ENCODE peak calls at places on chromosomes 11 and 22, in four cellular contexts. One of them, this sample, is unnamed.

GRCh38 chr11:44178381-44178780 is 82.9 kb downstream of the EXT2 start:
- DNase-seq in activated naive CD4-positive, alpha-beta T cell treated with anti-CD3 and anti-CD28 coated beads, Interleukin-2, amount 10 ng/mL, durations not matched to agents 7 days and 5 days: no peak
- DNase-seq in activated naive CD8-positive, alpha-beta T cell treated with anti-CD3 and anti-CD28 coated beads for 36 hours: no peak
- DNase-seq in NCI-H1092 treated with DMSO at 0.1 percent for 48 hours: no peak
- DNase-seq in this sample: no peak

GRCh38 chr11:96016978-96017502 is 93.1 kb upstream of the MTMR2 start:
- DNase-seq in NCI-H1092 treated with DMSO at 0.1 percent for 48 hours: no peak
- DNase-seq in activated naive CD8-positive, alpha-beta T cell treated with anti-CD3 and anti-CD28 coated beads for 36 hours: no peak
- DNase-seq in activated naive CD4-positive, alpha-beta T cell treated with anti-CD3 and anti-CD28 coated beads, Interleukin-2, amount 10 ng/mL, durations not matched to agents 7 days and 5 days: no peak
- DNase-seq in this sample: no peak

GRCh38 chr11:10518123-10518522 is 22.9 kb downstream of the RNF141 start:
- DNase-seq in activated naive CD4-positive, alpha-beta T cell treated with anti-CD3 and anti-CD28 coated beads, Interleukin-2, amount 10 ng/mL, durations not matched to agents 7 days and 5 days: no peak
- DNase-seq in NCI-H1092 treated with DMSO at 0.1 percent for 48 hours: no peak
- DNase-seq in activated naive CD8-positive, alpha-beta T cell treated with anti-CD3 and anti-CD28 coated beads for 36 hours: no peak
- DNase-seq in this sample: no peak

GRCh38 chr11:65416341-65417185 is 6.0 kb upstream of the NEAT1 start:
- DNase-seq in NCI-H1092 treated with DMSO at 0.1 percent for 48 hours: peak; percentile 80
- DNase-seq in activated naive CD4-positive, alpha-beta T cell treated with anti-CD3 and anti-CD28 coated beads, Interleukin-2, amount 10 ng/mL, durations not matched to agents 7 days and 5 days: peak; percentile 95
- DNase-seq in activated naive CD8-positive, alpha-beta T cell treated with anti-CD3 and anti-CD28 coated beads for 36 hours: peak; percentile 92
- DNase-seq in this sample: no peak

GRCh38 chr11:834371-835316 is 1.9 kb downstream of the CD151 start:
- DNase-seq in activated naive CD4-positive, alpha-beta T cell treated with anti-CD3 and anti-CD28 coated beads, Interleukin-2, amount 10 ng/mL, durations not matched to agents 7 days and 5 days: no peak
- DNase-seq in NCI-H1092 treated with DMSO at 0.1 percent for 48 hours: no peak
- DNase-seq in activated naive CD8-positive, alpha-beta T cell treated with anti-CD3 and anti-CD28 coated beads for 36 hours: no peak
- DNase-seq in this sample: no peak

GRCh38 chr22:42286205-42286604 is 15.8 kb upstream of the TCF20 start:
- DNase-seq in NCI-H1092 treated with DMSO at 0.1 percent for 48 hours: no peak
- DNase-seq in activated naive CD8-positive, alpha-beta T cell treated with anti-CD3 and anti-CD28 coated beads for 36 hours: no peak
- DNase-seq in activated naive CD4-positive, alpha-beta T cell treated with anti-CD3 and anti-CD28 coated beads, Interleukin-2, amount 10 ng/mL, durations not matched to agents 7 days and 5 days: peak; percentile 59
- DNase-seq in this sample: no peak

GRCh38 chr11:120718171-120718570 is 206.6 kb downstream of the GRIK4 start:
- DNase-seq in NCI-H1092 treated with DMSO at 0.1 percent for 48 hours: no peak
- DNase-seq in activated naive CD4-positive, alpha-beta T cell treated with anti-CD3 and anti-CD28 coated beads, Interleukin-2, amount 10 ng/mL, durations not matched to agents 7 days and 5 days: no peak
- DNase-seq in activated naive CD8-positive, alpha-beta T cell treated with anti-CD3 and anti-CD28 coated beads for 36 hours: no peak
- DNase-seq in this sample: no peak

GRCh38 chr22:37177221-37177620 is 10.8 kb downstream of the C1QTNF6 start:
- DNase-seq in activated naive CD4-positive, alpha-beta T cell treated with anti-CD3 and anti-CD28 coated beads, Interleukin-2, amount 10 ng/mL, durations not matched to agents 7 days and 5 days: no peak
- DNase-seq in NCI-H1092 treated with DMSO at 0.1 percent for 48 hours: no peak
- DNase-seq in activated naive CD8-positive, alpha-beta T cell treated with anti-CD3 and anti-CD28 coated beads for 36 hours: no peak
- DNase-seq in this sample: no peak

GRCh38 chr22:49278357-49278756 is 549.3 kb downstream of the BRD1 start:
- DNase-seq in activated naive CD4-positive, alpha-beta T cell treated with anti-CD3 and anti-CD28 coated beads, Interleukin-2, amount 10 ng/mL, durations not matched to agents 7 days and 5 days: no peak
- DNase-seq in NCI-H1092 treated with DMSO at 0.1 percent for 48 hours: no peak
- DNase-seq in activated naive CD8-positive, alpha-beta T cell treated with anti-CD3 and anti-CD28 coated beads for 36 hours: no peak
- DNase-seq in this sample: no peak

GRCh38 chr11:4074266-4074665 is 20.3 kb upstream of the RRM1 start:
- DNase-seq in activated naive CD4-positive, alpha-beta T cell treated with anti-CD3 and anti-CD28 coated beads, Interleukin-2, amount 10 ng/mL, durations not matched to agents 7 days and 5 days: no peak
- DNase-seq in activated naive CD8-positive, alpha-beta T cell treated with anti-CD3 and anti-CD28 coated beads for 36 hours: no peak
- DNase-seq in NCI-H1092 treated with DMSO at 0.1 percent for 48 hours: no peak
- DNase-seq in this sample: no peak